ENCODE peak calls at places on chromosomes 7 and 10, in five cellular contexts. P, S, Z, J and E are unnamed samples.

GRCh38 chr10:77041636-77042258 is 595.9 kb downstream of the KCNMA1 start:
- DNase-seq in S (no peak), P (peak; percentile 71), J (no peak), Z (peak; percentile 3), E (peak; percentile 84)

GRCh38 chr7:39749177-39749576 is 125.8 kb downstream of the RALA start:
- DNase-seq in S (no peak), Z (peak; percentile 50), P (no peak), J (no peak), E (no peak)

GRCh38 chr10:61081331-61081730 is 137.3 kb upstream of the RHOBTB1 start:
- DNase-seq in J (no peak), Z (peak; percentile 2), S (no peak), P (no peak), E (no peak)

GRCh38 chr10:124093076-124093773 is at the start of gene CHST15:
- DNase-seq in P (no peak), J (peak; percentile 83), S (peak; percentile 11), Z (peak; percentile 61), E (no peak)

GRCh38 chr7:151310578-151310977 is 31.0 kb upstream of the NUB1 start:
- DNase-seq in P (no peak), S (no peak), Z (peak; percentile 53), J (no peak), E (peak; percentile 49)

GRCh38 chr7:117176311-117176710 is 146.5 kb downstream of the WNT2 start:
- DNase-seq in J (no peak), S (no peak), Z (no peak), P (no peak), E (no peak)

GRCh38 chr7:2757361-2757903 is 69.4 kb downstream of the AMZ1 start:
- DNase-seq in P (no peak), J (no peak), Z (peak; percentile 32), S (no peak), E (no peak)

GRCh38 chr10:3887885-3888476 is 103.0 kb upstream of the KLF6 start:
- DNase-seq in J (no peak), P (no peak), Z (peak; percentile 97), S (no peak), E (no peak)

GRCh38 chr7:129853661-129854268 is 99.0 kb downstream of the UBE2H start:
- DNase-seq in J (no peak), Z (peak; percentile 58), S (no peak), P (no peak), E (no peak)

GRCh38 chr7:1819258-1819841 is 149.3 kb downstream of the ELFN1 start:
- DNase-seq in S (no peak), J (peak; percentile 54), Z (no peak), P (peak; percentile 71), E (no peak)

GRCh38 chr7:108181073-108181985 is 51.2 kb upstream of the LAMB4 start:
- DNase-seq in P (peak; percentile 7), S (peak; percentile 51), Z (peak; percentile 84), J (no peak), E (peak; percentile 74)

GRCh38 chr7:148763622-148764021 is 64.9 kb downstream of the CUL1 start:
- DNase-seq in S (no peak), P (no peak), Z (peak; percentile 41), J (no peak), E (no peak)

GRCh38 chr7:26279405-26279804 is 12.3 kb upstream of the SNX10 start:
- DNase-seq in J (no peak), S (no peak), P (no peak), Z (no peak), E (no peak)

GRCh38 chr10:115136616-115137015 is 43.5 kb downstream of the ATRNL1 start:
- DNase-seq in Z (no peak), J (no peak), P (no peak), S (no peak), E (no peak)

GRCh38 chr7:20417675-20418382 is 87.1 kb downstream of the ITGB8 start:
- DNase-seq in Z (no peak), P (no peak), S (no peak), J (no peak), E (no peak)

GRCh38 chr7:101559586-101559985 is 69.5 kb downstream of the MYL10 start:
- DNase-seq in P (no peak), J (no peak), S (no peak), Z (no peak), E (no peak)

GRCh38 chr7:22855049-22855392 is 32.4 kb upstream of the TOMM7 start:
- DNase-seq in Z (no peak), P (no peak), J (no peak), S (no peak), E (no peak)

GRCh38 chr10:3225589-3225988 is 53.0 kb upstream of the PITRM1 start:
- DNase-seq in J (no peak), Z (peak; percentile 80), S (no peak), P (no peak), E (no peak)

GRCh38 chr10:34838366-34838900 is 23.3 kb upstream of the PARD3 start:
- DNase-seq in Z (no peak), P (no peak), S (no peak), J (no peak), E (peak; percentile 50)

GRCh38 chr7:38822556-38822955 is 86.4 kb downstream of the VPS41 start:
- DNase-seq in J (no peak), Z (peak; percentile 48), P (no peak), S (no peak), E (no peak)

GRCh38 chr7:128876127-128876526 is 13.5 kb downstream of the ATP6V1F start:
- DNase-seq in J (peak; percentile 22), P (no peak), Z (no peak), S (no peak), E (no peak)

GRCh38 chr10:69803809-69804208 is 2.1 kb downstream of the COL13A1 start:
- DNase-seq in P (no peak), J (no peak), Z (no peak), S (no peak), E (no peak)

GRCh38 chr7:43119371-43120069 is 7.1 kb downstream of the HECW1 start:
- DNase-seq in P (no peak), S (no peak), Z (peak; percentile 54), J (no peak), E (no peak)